ENCODE peak calls at places on chromosomes 6 and 20, in six cellular contexts. One of them, this sample, is unnamed.

GRCh38 chr6:11386323-11386722 is 151.2 kb upstream of the TMEM170B start:
- DNase-seq in stimulated activated CD4-positive, alpha-beta T cell treated with anti-CD3 and anti-CD28 coated beads, Interleukin-12 subunit alpha, Interleukin-12 subunit beta, amount 100 ng/mL, for 24 hours: no peak
- DNase-seq in GM23248: no peak
- DNase-seq in GM12865: peak; percentile 93
- DNase-seq in heart right ventricle: no peak
- DNase-seq in spleen: no peak
- DNase-seq in this sample: no peak

GRCh38 chr20:38903335-38903734 is 22.9 kb upstream of the FAM83D start:
- DNase-seq in spleen: peak; percentile 7
- DNase-seq in GM12865: no peak
- DNase-seq in heart right ventricle: no peak
- DNase-seq in GM23248: no peak
- DNase-seq in stimulated activated CD4-positive, alpha-beta T cell treated with anti-CD3 and anti-CD28 coated beads, Interleukin-12 subunit alpha, Interleukin-12 subunit beta, amount 100 ng/mL, for 24 hours: no peak
- DNase-seq in this sample: no peak

GRCh38 chr6:64817525-64817924 is 889.5 kb downstream of the EYS start:
- DNase-seq in spleen: no peak
- DNase-seq in GM12865: no peak
- DNase-seq in heart right ventricle: no peak
- DNase-seq in GM23248: no peak
- DNase-seq in stimulated activated CD4-positive, alpha-beta T cell treated with anti-CD3 and anti-CD28 coated beads, Interleukin-12 subunit alpha, Interleukin-12 subunit beta, amount 100 ng/mL, for 24 hours: no peak
- DNase-seq in this sample: no peak

GRCh38 chr6:4420160-4420865 is 284.9 kb upstream of the ECI2 start:
- DNase-seq in spleen: no peak
- DNase-seq in GM12865: no peak
- DNase-seq in stimulated activated CD4-positive, alpha-beta T cell treated with anti-CD3 and anti-CD28 coated beads, Interleukin-12 subunit alpha, Interleukin-12 subunit beta, amount 100 ng/mL, for 24 hours: no peak
- DNase-seq in GM23248: no peak
- DNase-seq in heart right ventricle: no peak
- DNase-seq in this sample: no peak

GRCh38 chr20:13211956-13212618 is 9.0 kb upstream of the ISM1 start:
- DNase-seq in GM12865: no peak
- DNase-seq in spleen: no peak
- DNase-seq in stimulated activated CD4-positive, alpha-beta T cell treated with anti-CD3 and anti-CD28 coated beads, Interleukin-12 subunit alpha, Interleukin-12 subunit beta, amount 100 ng/mL, for 24 hours: no peak
- DNase-seq in heart right ventricle: no peak
- DNase-seq in GM23248: peak; percentile 25
- DNase-seq in this sample: no peak

GRCh38 chr6:41039060-41039998 is at the start of gene UNC5CL:
- DNase-seq in GM12865: peak; percentile 51
- DNase-seq in GM23248: peak; percentile 54
- DNase-seq in stimulated activated CD4-positive, alpha-beta T cell treated with anti-CD3 and anti-CD28 coated beads, Interleukin-12 subunit alpha, Interleukin-12 subunit beta, amount 100 ng/mL, for 24 hours: no peak
- DNase-seq in spleen: no peak
- DNase-seq in heart right ventricle: no peak
- DNase-seq in this sample: no peak

GRCh38 chr6:111210074-111210729 is 122.9 kb downstream of the SLC16A10 start:
- DNase-seq in heart right ventricle: no peak
- DNase-seq in GM23248: peak; percentile 72
- DNase-seq in GM12865: peak; percentile 71
- DNase-seq in spleen: no peak
- DNase-seq in stimulated activated CD4-positive, alpha-beta T cell treated with anti-CD3 and anti-CD28 coated beads, Interleukin-12 subunit alpha, Interleukin-12 subunit beta, amount 100 ng/mL, for 24 hours: peak; percentile 1
- DNase-seq in this sample: peak; percentile 57

GRCh38 chr6:170122676-170123075 is 168.2 kb downstream of the DLL1 start:
- DNase-seq in stimulated activated CD4-positive, alpha-beta T cell treated with anti-CD3 and anti-CD28 coated beads, Interleukin-12 subunit alpha, Interleukin-12 subunit beta, amount 100 ng/mL, for 24 hours: no peak
- DNase-seq in GM23248: no peak
- DNase-seq in heart right ventricle: no peak
- DNase-seq in spleen: no peak
- DNase-seq in GM12865: no peak
- DNase-seq in this sample: no peak

GRCh38 chr6:28944412-28945006 is 20.7 kb upstream of the TRIM27 start:
- DNase-seq in GM23248: peak; percentile 80
- DNase-seq in heart right ventricle: peak; percentile 27
- DNase-seq in spleen: no peak
- DNase-seq in stimulated activated CD4-positive, alpha-beta T cell treated with anti-CD3 and anti-CD28 coated beads, Interleukin-12 subunit alpha, Interleukin-12 subunit beta, amount 100 ng/mL, for 24 hours: peak; percentile 66
- DNase-seq in GM12865: peak; percentile 87
- DNase-seq in this sample: peak; percentile 81

GRCh38 chr6:6858533-6858982 is 249.2 kb upstream of the RREB1 start:
- DNase-seq in spleen: no peak
- DNase-seq in stimulated activated CD4-positive, alpha-beta T cell treated with anti-CD3 and anti-CD28 coated beads, Interleukin-12 subunit alpha, Interleukin-12 subunit beta, amount 100 ng/mL, for 24 hours: no peak
- DNase-seq in GM12865: no peak
- DNase-seq in heart right ventricle: no peak
- DNase-seq in GM23248: no peak
- DNase-seq in this sample: no peak

This sample was measured in IMR-90.